ENCODE peak calls at places on chromosomes 7 and 10, in six cellular contexts. Z is IMR-90, U is neuronal stem cell, S is mesenchymal stem cell, B is trophoblast cell, E is H9. I is an unnamed sample.

GRCh38 chr10:73955719-73956118 is 42.2 kb upstream of the VCL start:
- DNase-seq in Z (no peak), U (no peak), S (no peak), B (no peak), E (no peak), I (no peak)

GRCh38 chr7:134333943-134334342 is 17.2 kb upstream of the SLC35B4 start:
- DNase-seq in Z (no peak), U (no peak), S (no peak), B (no peak), E (no peak), I (no peak)

GRCh38 chr10:76082232-76082631 is 650.8 kb downstream of the LRMDA start:
- DNase-seq in Z (no peak), U (no peak), S (no peak), B (no peak), E (no peak), I (no peak)

GRCh38 chr7:128444242-128444641 is 11.4 kb upstream of the HILPDA start:
- DNase-seq in Z (no peak), U (no peak), S (no peak), B (no peak), E (no peak), I (no peak)

GRCh38 chr7:150388306-150388705 is 9.2 kb downstream of the ZNF775 start:
- DNase-seq in Z (no peak), U (no peak), S (no peak), B (no peak), E (no peak), I (no peak)

GRCh38 chr7:147707926-147708325 is 882.6 kb upstream of the C7orf33 start:
- DNase-seq in Z (no peak), U (no peak), S (no peak), B (no peak), E (no peak), I (no peak)

GRCh38 chr10:31819393-31819820 is 109.2 kb downstream of the ARHGAP12 start:
- DNase-seq in Z (no peak), U (no peak), S (no peak), B (peak), E (no peak), I (peak)

GRCh38 chr7:149495785-149496641 is 1.6 kb downstream of the ZNF746 start:
- DNase-seq in Z (peak), U (no peak), S (peak), B (peak), E (no peak), I (no peak)

GRCh38 chr10:3068201-3068967 is 1.0 kb downstream of the PFKP start:
- DNase-seq in Z (peak), U (no peak), S (peak), B (peak), E (no peak), I (peak)

GRCh38 chr10:21314234-21314633 is 211.2 kb downstream of the SKIDA1 start:
- DNase-seq in Z (no peak), U (peak), S (no peak), B (no peak), E (no peak), I (peak)

GRCh38 chr10:102650655-102651454 is 6.6 kb downstream of the TRIM8 start:
- DNase-seq in Z (no peak), U (no peak), S (no peak), B (no peak), E (no peak), I (no peak)

GRCh38 chr7:70037171-70037933 is 439.1 kb downstream of the AUTS2 start:
- DNase-seq in Z (no peak), U (no peak), S (no peak), B (no peak), E (no peak), I (no peak)

GRCh38 chr10:103491729-103492364 is 1.7 kb upstream of the NEURL1 start:
- DNase-seq in Z (peak), U (no peak), S (peak), B (peak), E (no peak), I (peak)

GRCh38 chr7:151469281-151469680 is 29.3 kb upstream of the CRYGN start:
- DNase-seq in Z (no peak), U (no peak), S (no peak), B (no peak), E (no peak), I (no peak)
- H2AK5ac ChIP-seq in Z (no peak), U (no peak), S (no peak), B (no peak), E (no peak), I (no peak)

GRCh38 chr10:24254180-24254579 is 45.2 kb downstream of the KIAA1217 start:
- DNase-seq in Z (peak), U (no peak), S (no peak), B (peak), E (no peak), I (no peak)
- H3K27ac ChIP-seq in Z (no peak), U (no peak), S (no peak), B (peak), E (no peak), I (no peak)

GRCh38 chr10:110409488-110409887 is 88.2 kb upstream of the DUSP5 start:
- DNase-seq in Z (no peak), U (no peak), S (no peak), B (no peak), E (no peak), I (no peak)

GRCh38 chr10:110409926-110410325 is 87.8 kb upstream of the DUSP5 start:
- DNase-seq in Z (no peak), U (no peak), S (no peak), B (peak), E (no peak), I (no peak)

GRCh38 chr10:110411047-110411410 is 86.7 kb upstream of the DUSP5 start:
- DNase-seq in Z (peak), U (no peak), S (no peak), B (no peak), E (no peak), I (no peak)

GRCh38 chr10:110408943-110409342 is 88.8 kb upstream of the DUSP5 start:
- DNase-seq in Z (no peak), U (no peak), S (no peak), B (peak), E (no peak), I (no peak)

GRCh38 chr10:110410329-110411046 is 87.2 kb upstream of the DUSP5 start:
- DNase-seq in Z (peak), U (no peak), S (peak), B (peak), E (no peak), I (peak)
- H2AK5ac ChIP-seq in Z (peak), U (no peak), S (peak), B (peak), E (no peak), I (peak)

DNA sequence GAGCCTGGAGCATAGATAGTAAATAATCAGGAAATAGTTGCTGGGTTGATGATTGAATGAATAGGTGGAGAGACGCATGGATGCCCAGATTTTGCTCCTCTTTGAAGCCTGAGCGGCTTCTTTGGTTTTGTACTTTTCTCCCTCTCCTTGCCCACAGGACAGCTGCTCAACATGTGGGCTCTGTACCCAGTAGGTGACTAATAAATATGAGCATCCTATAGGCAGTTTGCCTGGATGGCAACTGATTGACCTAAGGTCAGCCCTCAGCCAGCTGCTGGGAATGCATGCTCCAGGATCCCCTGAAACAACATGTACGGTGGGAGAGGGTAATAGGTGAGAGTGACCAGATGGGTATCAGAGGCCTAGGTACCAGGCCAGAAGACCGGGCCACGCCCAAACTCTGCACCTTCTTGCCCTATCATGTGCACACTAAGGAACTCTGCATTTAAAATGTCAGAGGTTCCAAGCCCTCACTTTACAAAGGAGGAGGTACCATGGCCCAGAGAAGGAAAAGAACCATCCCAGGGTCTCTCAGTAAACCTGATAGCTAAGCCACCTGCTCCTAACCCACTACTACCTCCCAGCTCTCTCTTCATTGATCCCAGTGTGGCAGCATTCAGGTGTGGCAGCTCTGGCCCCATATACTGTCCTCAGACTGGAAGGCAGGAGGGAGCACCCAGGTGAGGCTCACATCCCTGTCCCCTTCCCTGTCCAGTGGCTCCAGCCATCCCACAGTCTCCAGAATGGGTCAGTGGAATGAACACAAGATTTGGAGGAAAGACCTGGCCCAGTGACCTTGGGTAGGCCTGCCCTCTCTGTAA is 2.7 kb upstream of the ZCCHC24 start:
- DNase-seq in Z (no peak), U (no peak), S (no peak), B (no peak), E (no peak), I (no peak)
- H3K27ac ChIP-seq in Z (no peak), U (no peak), S (no peak), B (no peak), E (no peak), I (no peak)

DNA sequence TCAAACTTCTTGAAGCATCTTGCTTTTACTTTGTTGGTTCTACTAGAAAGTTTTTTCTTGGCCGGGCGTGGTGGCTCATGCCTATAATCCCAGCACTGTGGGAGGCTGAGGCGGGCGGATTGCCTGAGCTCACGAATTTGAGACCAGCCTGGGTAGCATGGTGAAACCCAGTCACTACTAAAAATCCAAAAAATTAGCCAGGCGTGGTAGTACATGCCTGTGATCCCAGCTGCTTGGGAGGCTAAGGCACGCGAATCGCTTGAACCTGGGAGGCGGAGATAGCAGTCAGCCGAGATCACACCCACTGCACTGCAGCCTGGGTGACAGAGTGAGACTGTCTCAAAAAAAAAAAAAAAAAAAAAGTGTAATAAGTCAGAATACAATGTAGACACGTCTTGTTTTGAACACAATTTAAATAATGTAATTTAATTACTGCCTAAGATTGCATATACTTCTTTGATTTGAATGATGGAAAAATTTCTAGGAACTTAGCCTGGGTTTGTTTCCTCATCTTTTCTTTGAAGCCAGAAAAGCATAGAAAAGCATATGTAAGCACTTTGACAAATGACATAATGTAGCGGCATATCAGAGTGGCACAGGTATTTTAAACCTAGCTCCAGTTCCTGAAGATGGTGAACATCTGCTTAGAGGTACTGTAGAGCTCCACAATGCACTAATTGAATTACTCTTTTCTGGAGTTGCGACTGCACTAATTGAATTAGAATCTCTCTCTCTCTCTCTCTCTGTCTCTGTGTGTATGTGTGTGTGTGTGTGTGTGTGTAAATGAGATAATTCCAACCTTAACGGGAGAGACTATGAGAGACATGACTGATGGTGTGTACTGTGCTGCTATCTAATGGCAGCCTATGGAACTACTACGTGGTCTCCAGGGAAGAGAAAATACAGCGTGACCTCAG is 87.8 kb downstream of the BTRC start:
- DNase-seq in Z (peak), U (peak), S (peak), B (peak), E (no peak), I (peak)
- H2AK5ac ChIP-seq in Z (no peak), U (no peak), S (no peak), B (no peak), E (no peak), I (no peak)

GRCh38 chr10:14379556-14380330 is 49.0 kb upstream of the FRMD4A start:
- DNase-seq in Z (no peak), U (no peak), S (no peak), B (no peak), E (no peak), I (no peak)
- H3K27ac ChIP-seq in Z (no peak), U (no peak), S (no peak), B (no peak), E (no peak), I (no peak)

DNA sequence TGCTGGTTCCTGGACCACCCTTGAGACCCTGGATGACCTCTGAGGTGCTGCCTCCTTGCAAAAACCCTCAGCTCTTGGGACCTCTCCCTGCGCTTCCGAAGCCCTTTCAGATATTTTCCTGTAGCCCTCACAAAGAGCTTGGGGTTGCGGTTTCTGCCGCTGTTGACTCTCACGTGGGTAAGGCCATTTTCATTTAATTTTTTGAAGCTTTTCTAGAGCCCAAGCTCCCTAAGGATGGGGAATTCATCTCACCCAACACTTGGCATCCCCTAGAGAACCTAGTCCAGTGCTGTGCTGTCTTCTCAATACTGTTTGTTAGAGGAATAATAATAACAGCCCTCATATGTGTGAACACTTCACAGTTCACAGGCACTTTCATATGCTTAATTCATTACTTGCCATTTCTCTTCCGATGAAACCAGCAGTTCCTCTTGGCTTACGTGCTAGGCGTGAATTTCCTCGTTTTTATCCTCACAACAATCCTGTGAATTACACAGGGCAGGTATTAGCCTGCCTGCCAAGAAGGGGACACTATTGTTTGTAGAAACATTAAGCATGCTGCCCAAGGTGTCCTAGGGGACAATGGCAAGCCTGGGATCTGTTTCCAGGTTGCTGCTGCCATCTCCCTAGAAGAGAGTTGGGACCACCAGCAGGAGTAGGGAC is 71.6 kb upstream of the CTBP2 start:
- DNase-seq in Z (no peak), U (no peak), S (no peak), B (no peak), E (no peak), I (no peak)
- H2AK5ac ChIP-seq in Z (peak), U (no peak), S (peak), B (no peak), E (no peak), I (no peak)

GRCh38 chr7:116934580-116934979 is 18.7 kb upstream of the ST7 start:
- DNase-seq in Z (no peak), U (no peak), S (no peak), B (no peak), E (no peak), I (no peak)
- H3K27ac ChIP-seq in Z (no peak), U (no peak), S (no peak), B (no peak), E (no peak), I (no peak)